ENCODE peak calls at places on chromosomes 11 and 22, in ten cellular contexts. I is aorta, T is adipocyte, P is astrocyte of the spinal cord, D is psoas muscle, Q is spleen, R is uterus, W is small intestine, V is heart left ventricle, X is skeletal muscle cell. F is an unnamed sample.
A peak's percentile ranks its signal among the peaks of the same experiment; 100 is the strongest.

GRCh38 chr22:39559456-39560105 is 11.0 kb upstream of the CACNA1I start:
- DNase-seq in I (no peak), T (peak; percentile 29), P (no peak), D (no peak), Q (no peak), R (no peak), W (no peak), V (no peak), X (no peak), F (no peak)

GRCh38 chr11:66188580-66188979 is 79.9 kb upstream of the RAB1B start:
- DNase-seq in I (no peak), T (peak; percentile 60), P (peak; percentile 68), D (no peak), Q (no peak), R (no peak), W (no peak), V (no peak), X (peak; percentile 29), F (peak; percentile 64)

GRCh38 chr11:45158891-45159605 is 12.6 kb downstream of the PRDM11 start:
- DNase-seq in I (no peak), T (no peak), P (no peak), D (no peak), Q (peak; percentile 70), R (peak; percentile 42), W (no peak), V (peak; percentile 77), X (no peak), F (no peak)

GRCh38 chr22:24542641-24543040 is 12.3 kb downstream of the GUCD1 start:
- DNase-seq in I (no peak), T (no peak), P (no peak), D (peak; percentile 60), Q (no peak), R (no peak), W (no peak), V (peak; percentile 76), X (no peak), F (no peak)

GRCh38 chr11:84130646-84131427 is 844.7 kb upstream of the CCDC90B start:
- DNase-seq in I (no peak), T (no peak), P (no peak), D (no peak), Q (no peak), R (no peak), W (no peak), V (no peak), X (no peak), F (no peak)

GRCh38 chr22:27952091-27952490 is 33.0 kb upstream of the PITPNB start:
- DNase-seq in I (no peak), T (peak; percentile 80), P (peak; percentile 71), D (no peak), Q (no peak), R (no peak), W (no peak), V (no peak), X (peak; percentile 57), F (peak; percentile 77)

GRCh38 chr11:116329354-116330090 is 443.3 kb downstream of the BUD13 start:
- DNase-seq in I (no peak), T (no peak), P (no peak), D (no peak), Q (no peak), R (no peak), W (no peak), V (no peak), X (no peak), F (no peak)

GRCh38 chr11:4022669-4023068 is 71.9 kb upstream of the RRM1 start:
- DNase-seq in I (no peak), T (no peak), P (no peak), D (no peak), Q (no peak), R (no peak), W (no peak), V (no peak), X (no peak), F (no peak)

GRCh38 chr11:121722431-121723256 is 269.9 kb upstream of the SORL1-AS1 start:
- DNase-seq in I (peak; percentile 91), T (peak; percentile 91), P (peak; percentile 98), D (peak; percentile 68), Q (no peak), R (peak; percentile 85), W (peak; percentile 9), V (peak; percentile 78), X (peak; percentile 84), F (peak; percentile 82)

GRCh38 chr11:121717296-121717695 is 264.5 kb upstream of the SORL1-AS1 start:
- DNase-seq in I (no peak), T (peak; percentile 25), P (no peak), D (no peak), Q (no peak), R (no peak), W (no peak), V (no peak), X (no peak), F (no peak)

GRCh38 chr11:121721448-121721847 is 268.7 kb upstream of the SORL1-AS1 start:
- DNase-seq in I (no peak), T (no peak), P (no peak), D (no peak), Q (no peak), R (no peak), W (no peak), V (no peak), X (no peak), F (no peak)

GRCh38 chr11:121723261-121723741 is 270.5 kb upstream of the SORL1-AS1 start:
- DNase-seq in I (peak; percentile 52), T (peak; percentile 65), P (peak; percentile 71), D (no peak), Q (no peak), R (peak; percentile 49), W (no peak), V (no peak), X (no peak), F (peak; percentile 21)

GRCh38 chr11:121721961-121722360 is 269.2 kb upstream of the SORL1-AS1 start:
- DNase-seq in I (no peak), T (no peak), P (no peak), D (no peak), Q (no peak), R (no peak), W (no peak), V (no peak), X (no peak), F (no peak)
- H3K4me3 ChIP-seq in I (no peak overlapping the region), T (peak overlapping the region; percentile 85), P (peak overlapping the region; percentile 42), D (peak overlapping the region; percentile 61), Q (no peak overlapping the region), R (peak overlapping the region; percentile 44), W (no peak overlapping the region), V (peak overlapping the region; percentile 58), X (no peak overlapping the region), F (no peak overlapping the region)

DNA sequence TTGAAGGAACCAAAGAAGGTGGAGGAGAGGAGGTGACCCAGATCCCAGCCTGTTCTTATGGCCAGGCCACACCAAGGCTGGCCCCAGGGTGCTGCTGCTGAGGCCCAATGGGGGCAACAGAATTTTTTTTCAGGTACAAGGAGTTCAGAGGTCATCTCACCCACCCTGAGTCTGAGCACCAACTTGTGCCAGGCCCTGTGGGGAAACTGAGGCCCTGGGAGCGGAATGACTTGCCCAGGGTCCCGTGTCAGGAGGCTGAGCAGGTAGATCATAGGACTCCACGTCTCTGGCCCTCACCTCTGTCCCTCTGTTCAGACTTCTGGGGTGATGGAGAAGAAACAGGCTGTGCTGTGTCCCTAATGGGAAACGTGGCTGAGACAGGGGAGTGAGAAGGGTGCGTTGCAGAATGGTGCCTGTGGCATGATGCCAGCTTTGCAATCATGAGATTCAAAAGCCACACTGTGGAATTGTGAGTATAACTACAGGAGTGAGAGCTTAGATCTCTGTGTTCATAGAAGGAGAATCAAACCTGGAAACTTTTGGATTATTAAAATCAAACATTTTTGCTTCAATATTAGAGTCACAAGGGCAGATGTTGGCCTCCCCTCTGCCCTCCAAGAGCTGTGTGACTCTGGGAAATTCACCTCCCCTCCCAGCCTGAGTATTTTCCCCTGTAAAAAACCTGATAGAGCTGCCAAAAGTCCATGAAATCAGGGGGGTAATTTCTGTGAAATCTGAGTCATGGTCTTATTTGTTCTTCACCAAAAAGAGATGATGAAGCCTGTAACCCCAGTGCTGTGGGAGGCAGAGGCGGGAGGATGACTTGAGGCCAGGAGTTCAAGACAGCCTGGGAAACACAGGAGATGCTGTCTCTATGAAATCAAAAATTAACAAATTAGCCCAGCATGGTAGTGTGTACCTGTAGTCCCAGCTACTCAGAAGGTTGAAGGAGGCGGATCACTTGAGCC is 874 bp downstream of the APOL1 start:
- DNase-seq in I (no peak), T (peak; percentile 49), P (no peak), D (peak; percentile 44), Q (no peak), R (no peak), W (peak; percentile 30), V (no peak), X (no peak), F (peak; percentile 46)
- H3K4me3 ChIP-seq in I (no peak overlapping the region), T (peak overlapping the region; percentile 84), P (no peak overlapping the region), D (peak overlapping the region; percentile 59), Q (peak overlapping the region; percentile 41), R (peak overlapping the region; percentile 48), W (peak overlapping the region; percentile 61), V (peak overlapping the region; percentile 64), X (no peak overlapping the region), F (peak overlapping the region; percentile 68)

GRCh38 chr11:128689946-128690745 is 3.7 kb upstream of the FLI1 start:
- DNase-seq in I (peak; percentile 55), T (peak; percentile 23), P (peak; percentile 29), D (peak; percentile 23), Q (peak; percentile 75), R (no peak), W (no peak), V (peak; percentile 67), X (no peak), F (no peak)

GRCh38 chr11:128691802-128692749 is 1.8 kb upstream of the FLI1 start:
- DNase-seq in I (no peak), T (peak; percentile 9), P (no peak), D (no peak), Q (peak; percentile 79), R (no peak), W (no peak), V (no peak), X (no peak), F (no peak)

GRCh38 chr11:128688896-128689546 is 4.9 kb upstream of the FLI1 start:
- DNase-seq in I (no peak), T (no peak), P (no peak), D (no peak), Q (no peak), R (no peak), W (no peak), V (no peak), X (no peak), F (no peak)

GRCh38 chr11:128689586-128689945 is 4.3 kb upstream of the FLI1 start:
- DNase-seq in I (no peak), T (no peak), P (no peak), D (no peak), Q (peak; percentile 73), R (no peak), W (no peak), V (peak; percentile 58), X (no peak), F (no peak)

GRCh38 chr11:128690746-128691091 is 3.2 kb upstream of the FLI1 start:
- DNase-seq in I (no peak), T (no peak), P (no peak), D (no peak), Q (peak; percentile 78), R (no peak), W (no peak), V (peak; percentile 58), X (no peak), F (no peak)
- H3K4me3 ChIP-seq in I (no peak overlapping the region), T (peak overlapping the region; percentile 65), P (no peak overlapping the region), D (peak overlapping the region; percentile 74), Q (no peak overlapping the region), R (no peak overlapping the region), W (no peak overlapping the region), V (peak overlapping the region; percentile 45), X (no peak overlapping the region), F (no peak overlapping the region)

DNA sequence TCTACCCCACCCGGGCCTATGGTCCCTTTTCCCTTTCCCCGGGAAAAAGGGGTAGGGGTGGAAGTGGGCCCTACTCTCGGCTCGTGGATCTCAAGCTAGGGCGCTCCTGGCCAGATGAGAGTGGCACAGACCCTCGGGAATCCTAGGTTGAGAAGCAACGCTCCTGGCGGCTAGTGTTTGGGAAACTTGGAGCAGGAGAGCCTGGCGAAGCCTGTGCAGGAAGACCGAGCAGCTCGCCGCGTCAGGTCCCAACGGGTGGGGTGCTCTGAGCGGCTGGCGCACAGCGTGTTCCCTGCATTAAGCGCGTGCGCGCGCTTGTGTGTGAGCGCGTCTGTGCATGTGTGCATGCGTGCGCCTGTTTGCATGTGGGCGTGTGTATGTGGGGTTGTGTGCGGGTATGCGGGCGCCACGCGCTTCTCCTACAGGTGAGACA is 7.1 kb upstream of the FLI1 start:
- DNase-seq in I (peak; percentile 73), T (peak; percentile 62), P (peak; percentile 37), D (peak; percentile 50), Q (peak; percentile 92), R (peak; percentile 22), W (peak; percentile 13), V (peak; percentile 81), X (no peak), F (peak; percentile 59)
- H3K4me3 ChIP-seq in I (no peak overlapping the region), T (peak overlapping the region; percentile 70), P (peak overlapping the region; percentile 41), D (peak overlapping the region; percentile 59), Q (peak overlapping the region; percentile 52), R (no peak overlapping the region), W (peak overlapping the region; percentile 28), V (peak overlapping the region; percentile 47), X (peak overlapping the region; percentile 47), F (peak overlapping the region; percentile 53)

F was measured in fibroblast of villous mesenchyme.